ENCODE peak calls at places on chromosomes 13 and 19, in nine cellular contexts. V is IMR-90, N is psoas muscle, X is endodermal cell, Y is tibial nerve, C is upper lobe of left lung, F is heart right ventricle, K is breast epithelium, Q is mammary epithelial cell. W is an unnamed sample. For H3K4me1, the result is how much of the 10 kb centered on the place peaks cover.

GRCh38 chr13:59906413-59907027 is 257.2 kb downstream of the DIAPH3 start:
- DNase-seq in V (peak), N (no peak), X (no peak), Y (no peak), C (no peak), F (no peak), K (no peak), Q (no peak), W (no peak)

GRCh38 chr13:73900591-73900990 is 233.6 kb downstream of the KLF12 start:
- DNase-seq in V (no peak), N (no peak), X (no peak), Y (no peak), C (no peak), F (no peak), K (no peak), Q (no peak), W (no peak)

GRCh38 chr13:66886248-66886647 is 343.9 kb downstream of the PCDH9 start:
- DNase-seq in V (no peak), N (no peak), X (no peak), Y (no peak), C (no peak), F (no peak), K (no peak), Q (no peak), W (no peak)

GRCh38 chr19:49331616-49332055 is 3.6 kb upstream of the CD37 start:
- DNase-seq in V (peak), N (no peak), X (peak), Y (no peak), C (no peak), F (no peak), K (peak), Q (peak), W (peak)

GRCh38 chr13:109870281-109871017 is 84.1 kb upstream of the IRS2 start:
- DNase-seq in V (no peak), N (no peak), X (peak), Y (no peak), C (no peak), F (no peak), K (no peak), Q (no peak), W (no peak)

GRCh38 chr19:18987456-18987855 is 45.9 kb downstream of the SUGP2 start:
- DNase-seq in V (no peak), N (no peak), X (no peak), Y (no peak), C (no peak), F (no peak), K (no peak), Q (no peak), W (no peak)

GRCh38 chr19:2627319-2627829 is 75.1 kb downstream of the GNG7 start:
- DNase-seq in V (peak), N (peak), X (no peak), Y (peak), C (peak), F (peak), K (peak), Q (peak), W (no peak)

GRCh38 chr13:112032186-112032835 is 34.6 kb upstream of the SOX1 start:
- DNase-seq in V (peak), N (no peak), X (no peak), Y (no peak), C (peak), F (no peak), K (peak), Q (peak), W (no peak)

GRCh38 chr13:66577358-66577757 is 652.8 kb downstream of the PCDH9 start:
- DNase-seq in V (no peak), N (no peak), X (no peak), Y (no peak), C (no peak), F (no peak), K (no peak), Q (no peak), W (no peak)

GRCh38 chr13:111115051-111115840 is at the start of gene ARHGEF7:
- DNase-seq in V (no peak), N (no peak), X (peak), Y (no peak), C (peak), F (no peak), K (no peak), Q (no peak), W (no peak)

GRCh38 chr19:54572696-54573311 is 786 bp upstream of the LILRA2 start:
- DNase-seq in V (no peak), N (no peak), X (no peak), Y (peak), C (no peak), F (no peak), K (no peak), Q (no peak), W (no peak)

GRCh38 chr13:21901772-21902708 is 231.2 kb downstream of the FGF9 start:
- DNase-seq in V (peak), N (no peak), X (no peak), Y (no peak), C (no peak), F (no peak), K (no peak), Q (no peak), W (no peak)

GRCh38 chr13:21060063-21060826 is 1.1 kb downstream of the LATS2 start:
- DNase-seq in V (peak), N (peak), X (peak), Y (peak), C (peak), F (peak), K (no peak), Q (peak), W (no peak)

GRCh38 chr19:7600721-7601120 is 5.1 kb downstream of the CAMSAP3 start:
- DNase-seq in V (no peak), N (no peak), X (no peak), Y (no peak), C (no peak), F (no peak), K (no peak), Q (no peak), W (no peak)

GRCh38 chr13:19153782-19154450 is 27.7 kb downstream of the TUBA3C start:
- DNase-seq in V (no peak), N (no peak), X (no peak), Y (no peak), C (peak), F (no peak), K (no peak), Q (no peak), W (no peak)

GRCh38 chr19:5308471-5309437 is 31.9 kb downstream of the PTPRS start:
- DNase-seq in V (peak), N (peak), X (no peak), Y (peak), C (no peak), F (peak), K (peak), Q (peak), W (no peak)

GRCh38 chr13:30373727-30374126 is 48.6 kb upstream of the UBE2L5 start:
- DNase-seq in V (no peak), N (no peak), X (no peak), Y (no peak), C (no peak), F (no peak), K (no peak), Q (no peak), W (peak)

DNA sequence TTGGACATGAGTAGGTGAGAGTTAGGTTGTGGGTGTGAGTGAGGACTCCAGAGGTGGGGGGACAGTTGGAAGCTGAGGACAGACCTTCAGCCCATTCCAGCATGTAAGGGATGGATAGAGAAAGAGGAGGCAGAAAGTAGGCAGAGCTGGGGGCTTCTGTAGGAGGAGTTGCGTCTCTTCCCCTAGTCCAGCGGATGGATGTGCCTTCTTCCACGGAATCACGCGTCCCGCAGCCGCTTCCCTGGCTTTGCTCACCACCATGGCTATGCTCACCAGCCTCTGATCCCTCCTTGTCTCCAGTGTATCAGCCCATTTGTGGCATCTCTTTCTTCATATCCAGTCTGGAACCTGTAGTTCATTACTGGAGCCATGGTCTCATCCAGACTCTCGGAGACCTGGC is 5.6 kb downstream of the UBAC2 start:
- DNase-seq in V (no peak), N (no peak), X (no peak), Y (no peak), C (no peak), F (no peak), K (no peak), Q (no peak), W (no peak)
- H3K4me1 ChIP-seq in V (under half), N (under half), X (under half), Y (under half), C (under half), F (under half), K (under half), Q (under half), W (half or more)

GRCh38 chr19:4013886-4014540 is 6.5 kb downstream of the PIAS4 start:
- DNase-seq in V (no peak), N (no peak), X (no peak), Y (no peak), C (peak), F (no peak), K (no peak), Q (no peak), W (no peak)

GRCh38 chr19:4016903-4017638 is 9.5 kb downstream of the PIAS4 start:
- DNase-seq in V (no peak), N (no peak), X (no peak), Y (no peak), C (no peak), F (no peak), K (no peak), Q (no peak), W (no peak)

GRCh38 chr19:4016486-4016885 is 8.9 kb downstream of the PIAS4 start:
- DNase-seq in V (no peak), N (no peak), X (no peak), Y (peak), C (no peak), F (no peak), K (no peak), Q (no peak), W (no peak)

GRCh38 chr19:4014541-4015491 is 7.3 kb downstream of the PIAS4 start:
- DNase-seq in V (no peak), N (peak), X (peak), Y (no peak), C (peak), F (peak), K (peak), Q (no peak), W (peak)

GRCh38 chr19:4015705-4016402 is 8.3 kb downstream of the PIAS4 start:
- DNase-seq in V (no peak), N (no peak), X (no peak), Y (no peak), C (peak), F (no peak), K (peak), Q (no peak), W (no peak)
- H3K4me1 ChIP-seq in V (under half), N (half or more), X (under half), Y (half or more), C (under half), F (under half), K (under half), Q (under half), W (under half)

GRCh38 chr13:51257187-51257586 is 35.0 kb downstream of the FAM124A start:
- DNase-seq in V (no peak), N (no peak), X (peak), Y (no peak), C (no peak), F (no peak), K (no peak), Q (no peak), W (no peak)

GRCh38 chr13:51259359-51259645 is 37.1 kb downstream of the FAM124A start:
- DNase-seq in V (no peak), N (no peak), X (no peak), Y (no peak), C (peak), F (no peak), K (no peak), Q (no peak), W (no peak)

GRCh38 chr13:51258612-51259358 is 36.6 kb downstream of the FAM124A start:
- DNase-seq in V (no peak), N (no peak), X (peak), Y (no peak), C (peak), F (no peak), K (no peak), Q (no peak), W (no peak)

GRCh38 chr13:51252954-51253531 is 30.8 kb downstream of the FAM124A start:
- DNase-seq in V (no peak), N (no peak), X (no peak), Y (no peak), C (no peak), F (no peak), K (no peak), Q (no peak), W (no peak)

DNA sequence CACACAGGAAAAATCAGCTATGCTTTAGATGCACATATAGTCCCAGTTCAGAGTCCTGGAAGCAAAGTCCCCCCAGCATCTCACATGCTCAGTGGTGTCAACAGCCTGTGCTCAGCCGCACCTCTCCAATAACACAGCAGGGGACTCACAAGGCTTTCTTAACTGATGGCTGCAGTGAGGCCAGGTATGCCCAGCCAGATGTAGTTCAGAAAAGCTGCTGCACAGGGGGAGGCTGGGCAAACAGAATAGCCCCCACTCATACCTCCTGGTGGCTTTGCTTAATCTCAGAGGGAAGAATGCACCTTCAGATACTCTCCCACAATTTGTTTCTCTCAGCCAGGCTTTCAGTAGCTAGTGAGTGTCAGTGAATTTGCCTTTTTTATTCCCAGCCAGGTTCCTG is 33.4 kb downstream of the FAM124A start:
- DNase-seq in V (no peak), N (no peak), X (peak), Y (no peak), C (no peak), F (no peak), K (no peak), Q (no peak), W (no peak)
- H3K4me1 ChIP-seq in V (under half), N (under half), X (under half), Y (under half), C (under half), F (under half), K (under half), Q (under half), W (under half)

GRCh38 chr13:46624821-46625220 is 71.9 kb downstream of the LRCH1 start:
- DNase-seq in V (no peak), N (no peak), X (no peak), Y (no peak), C (no peak), F (no peak), K (no peak), Q (no peak), W (no peak)
- H3K4me1 ChIP-seq in V (under half), N (under half), X (under half), Y (under half), C (under half), F (half or more), K (under half), Q (under half), W (under half)

DNA sequence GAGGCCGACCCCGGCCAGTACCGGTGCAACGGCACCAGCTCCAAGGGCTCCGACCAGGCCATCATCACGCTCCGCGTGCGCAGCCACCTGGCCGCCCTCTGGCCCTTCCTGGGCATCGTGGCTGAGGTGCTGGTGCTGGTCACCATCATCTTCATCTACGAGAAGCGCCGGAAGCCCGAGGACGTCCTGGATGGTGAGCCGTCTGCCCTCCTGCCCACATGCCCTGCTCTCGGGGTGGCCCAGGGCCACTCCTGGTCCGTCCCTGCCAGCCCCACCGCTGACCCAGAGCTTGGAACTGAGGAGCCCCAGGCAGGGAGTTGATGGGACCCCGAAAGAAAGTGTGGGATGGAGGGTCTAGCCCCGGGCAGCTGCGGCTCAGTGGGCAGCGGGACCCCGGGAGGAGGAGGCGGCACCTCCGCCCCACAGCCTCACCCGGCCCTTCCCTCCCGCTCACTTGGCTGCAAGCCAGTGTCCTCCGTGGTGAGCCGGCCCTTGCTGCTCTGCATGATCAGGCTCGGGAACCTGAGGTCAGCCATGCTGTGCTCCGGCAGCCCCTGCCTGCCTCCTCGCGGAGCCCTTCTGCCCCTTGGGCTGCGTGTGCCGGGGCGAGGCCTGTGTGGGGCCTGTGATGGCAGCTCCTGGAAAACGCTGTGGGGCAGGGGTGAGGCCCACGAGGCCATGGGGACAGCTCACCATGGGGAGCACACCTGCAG is 8.1 kb upstream of the HCN2 start:
- DNase-seq in V (no peak), N (no peak), X (no peak), Y (no peak), C (peak), F (no peak), K (no peak), Q (no peak), W (no peak)
- H3K4me1 ChIP-seq in V (under half), N (under half), X (under half), Y (under half), C (under half), F (under half), K (under half), Q (under half), W (under half)

GRCh38 chr13:114096811-114097503 is 35.5 kb downstream of the RASA3 start:
- DNase-seq in V (no peak), N (no peak), X (peak), Y (no peak), C (no peak), F (no peak), K (no peak), Q (no peak), W (no peak)

GRCh38 chr13:114097504-114097892 is 34.9 kb downstream of the RASA3 start:
- DNase-seq in V (no peak), N (no peak), X (no peak), Y (no peak), C (no peak), F (no peak), K (no peak), Q (no peak), W (no peak)

GRCh38 chr13:114099918-114100445 is 32.4 kb downstream of the RASA3 start:
- DNase-seq in V (peak), N (no peak), X (peak), Y (no peak), C (peak), F (no peak), K (no peak), Q (no peak), W (no peak)

GRCh38 chr13:114099191-114099590 is 33.2 kb downstream of the RASA3 start:
- DNase-seq in V (peak), N (peak), X (peak), Y (peak), C (peak), F (peak), K (no peak), Q (peak), W (no peak)

DNA sequence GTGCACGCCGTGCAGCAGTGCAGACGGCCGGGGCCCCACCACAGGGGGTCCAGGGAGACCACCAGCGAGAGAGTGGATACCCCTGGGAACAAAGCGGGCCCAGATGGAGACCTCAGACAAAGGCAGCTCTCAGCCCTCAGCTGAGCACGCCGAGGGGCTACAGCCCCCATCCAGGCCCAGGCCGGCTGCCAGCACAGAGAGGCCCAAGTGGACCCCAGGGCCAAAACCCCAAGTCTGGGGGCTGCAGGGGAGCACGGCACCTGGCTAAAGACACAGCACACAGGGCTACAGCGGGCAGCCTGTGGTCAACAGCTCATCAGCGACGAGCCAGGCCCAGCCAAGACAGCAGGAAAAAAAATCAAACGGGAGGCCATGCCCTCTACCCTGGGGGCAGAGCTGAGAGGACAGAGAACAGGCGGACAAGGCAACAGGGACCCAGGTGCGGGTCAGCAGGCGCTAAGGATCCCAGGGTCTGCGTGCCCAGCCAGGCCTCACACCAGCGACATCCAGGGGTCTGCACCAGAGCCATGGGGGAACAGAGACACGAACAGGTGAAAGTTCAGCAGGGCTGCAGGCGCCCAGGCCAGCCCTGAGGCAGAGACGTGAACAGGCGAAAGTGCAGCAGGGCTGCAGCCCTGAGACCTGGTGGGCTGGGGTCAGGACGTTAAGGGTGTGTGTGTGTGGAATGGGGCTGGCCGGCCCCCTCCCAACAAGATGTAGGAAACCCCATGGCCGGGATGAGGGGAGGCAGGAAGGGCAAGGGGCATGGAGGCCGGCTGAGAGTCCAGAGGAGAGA is 34.3 kb downstream of the RASA3 start:
- DNase-seq in V (no peak), N (no peak), X (peak), Y (no peak), C (peak), F (no peak), K (no peak), Q (no peak), W (no peak)
- H3K4me1 ChIP-seq in V (under half), N (under half), X (under half), Y (under half), C (under half), F (under half), K (under half), Q (under half), W (half or more)

W was measured in CD8-positive, alpha-beta memory T cell.